ENCODE peak calls at places on chromosomes 12 and 14, in seven cellular contexts. D, R, O, A, C, M and K are unnamed samples. For H3K36me3, the result is how much of the 10 kb centered on the place peaks cover.

GRCh38 chr12:114904254-114905003 is 220.5 kb upstream of the TBX3 start:
- DNase-seq in D (peak), R (no peak), O (no peak), A (no peak), C (no peak), M (no peak), K (no peak)

GRCh38 chr14:61196792-61197191 is 84.3 kb downstream of the TMEM30B start:
- DNase-seq in D (no peak), R (no peak), O (no peak), A (no peak), C (peak), M (no peak), K (no peak)

GRCh38 chr14:68131907-68132306 is 312.3 kb downstream of the RAD51B start:
- DNase-seq in D (no peak), R (no peak), O (no peak), A (no peak), C (no peak), M (no peak), K (no peak)

GRCh38 chr12:17371491-17372290 is 718.3 kb downstream of the RERGL start:
- DNase-seq in D (no peak), R (no peak), O (no peak), A (no peak), C (no peak), M (no peak), K (no peak)

GRCh38 chr14:53004976-53005375 is 54.1 kb upstream of the FERMT2 start:
- DNase-seq in D (no peak), R (no peak), O (no peak), A (no peak), C (no peak), M (no peak), K (no peak)

GRCh38 chr14:29016050-29016900 is 249.7 kb downstream of the FOXG1 start:
- DNase-seq in D (no peak), R (peak), O (no peak), A (peak), C (peak), M (peak), K (peak)

GRCh38 chr12:57760347-57760982 is 5.6 kb downstream of the MARCHF9 start:
- DNase-seq in D (no peak), R (no peak), O (no peak), A (no peak), C (no peak), M (no peak), K (no peak)

GRCh38 chr12:95693689-95694088 is 96.9 kb downstream of the NTN4 start:
- DNase-seq in D (no peak), R (no peak), O (no peak), A (no peak), C (no peak), M (no peak), K (no peak)

GRCh38 chr12:54725233-54725843 is 77.2 kb upstream of the DCD start:
- DNase-seq in D (peak), R (no peak), O (no peak), A (no peak), C (peak), M (no peak), K (no peak)

GRCh38 chr14:35339761-35340406 is 47.7 kb downstream of the PSMA6 start:
- DNase-seq in D (no peak), R (no peak), O (no peak), A (no peak), C (no peak), M (no peak), K (no peak)

GRCh38 chr14:102923920-102924486 is 1.5 kb downstream of the AMN start:
- DNase-seq in D (no peak), R (no peak), O (no peak), A (no peak), C (no peak), M (no peak), K (no peak)

GRCh38 chr12:47156167-47156736 is 76.5 kb upstream of the AMIGO2 start:
- DNase-seq in D (no peak), R (no peak), O (no peak), A (no peak), C (no peak), M (no peak), K (no peak)

GRCh38 chr14:31263485-31264133 is 56.0 kb upstream of the HECTD1 start:
- DNase-seq in D (peak), R (no peak), O (no peak), A (no peak), C (peak), M (peak), K (peak)

GRCh38 chr12:90234455-90234854 is 525.8 kb upstream of the ATP2B1 start:
- DNase-seq in D (no peak), R (no peak), O (no peak), A (no peak), C (no peak), M (no peak), K (no peak)

GRCh38 chr12:87756721-87757120 is 272.5 kb downstream of the C12orf50 start:
- DNase-seq in D (no peak), R (no peak), O (no peak), A (no peak), C (no peak), M (no peak), K (no peak)

GRCh38 chr12:115354007-115354452 is 670.1 kb upstream of the TBX3 start:
- DNase-seq in D (peak), R (no peak), O (no peak), A (no peak), C (peak), M (no peak), K (no peak)

GRCh38 chr12:54005853-54006699 is 2.7 kb upstream of the HOXC8 start:
- DNase-seq in D (no peak), R (peak), O (no peak), A (peak), C (peak), M (peak), K (no peak)

GRCh38 chr12:43786899-43787693 is 19.0 kb downstream of the TWF1 start:
- DNase-seq in D (no peak), R (no peak), O (no peak), A (no peak), C (no peak), M (no peak), K (no peak)

GRCh38 chr12:68899251-68899771 is 33.7 kb downstream of the CPM start:
- DNase-seq in D (peak), R (no peak), O (no peak), A (no peak), C (peak), M (no peak), K (no peak)

GRCh38 chr14:100407376-100408102 is 84.4 kb downstream of the SLC25A47 start:
- DNase-seq in D (no peak), R (no peak), O (no peak), A (no peak), C (no peak), M (no peak), K (no peak)

GRCh38 chr12:52119398-52120254 is 40.1 kb downstream of the SMIM41 start:
- DNase-seq in D (peak), R (peak), O (no peak), A (peak), C (peak), M (peak), K (no peak)

GRCh38 chr12:43501705-43502104 is 50.3 kb downstream of the ADAMTS20 start:
- DNase-seq in D (peak), R (no peak), O (no peak), A (peak), C (peak), M (no peak), K (no peak)

GRCh38 chr12:56450241-56450640 is 1.0 kb upstream of the TIMELESS start:
- DNase-seq in D (no peak), R (no peak), O (no peak), A (peak), C (no peak), M (no peak), K (no peak)

GRCh38 chr12:132295101-132295526 is 34.3 kb downstream of the GALNT9 start:
- DNase-seq in D (no peak), R (no peak), O (no peak), A (no peak), C (no peak), M (no peak), K (no peak)

GRCh38 chr14:25178255-25178654 is 128.3 kb upstream of the STXBP6 start:
- DNase-seq in D (no peak), R (no peak), O (no peak), A (no peak), C (no peak), M (no peak), K (no peak)

GRCh38 chr14:99660006-99660566 is 15.2 kb downstream of the HHIPL1 start:
- DNase-seq in D (no peak), R (no peak), O (no peak), A (no peak), C (no peak), M (no peak), K (no peak)

GRCh38 chr12:76820888-76821482 is 57.1 kb downstream of the ZDHHC17 start:
- DNase-seq in D (peak), R (peak), O (no peak), A (peak), C (peak), M (peak), K (no peak)

GRCh38 chr12:123621619-123622530 is 11.6 kb downstream of the EIF2B1 start:
- DNase-seq in D (no peak), R (no peak), O (no peak), A (no peak), C (no peak), M (no peak), K (no peak)
- H3K36me3 ChIP-seq in D (under half), R (half or more), O (under half), A (half or more), C (half or more), M (under half), K (under half)

GRCh38 chr12:110222027-110222426 is 59.0 kb upstream of the ATP2A2 start:
- DNase-seq in D (no peak), R (no peak), O (no peak), A (no peak), C (no peak), M (no peak), K (no peak)

GRCh38 chr12:110227138-110227537 is 53.9 kb upstream of the ATP2A2 start:
- DNase-seq in D (no peak), R (no peak), O (no peak), A (no peak), C (no peak), M (no peak), K (no peak)

GRCh38 chr12:110222433-110222832 is 58.6 kb upstream of the ATP2A2 start:
- DNase-seq in D (no peak), R (no peak), O (no peak), A (no peak), C (no peak), M (no peak), K (no peak)

GRCh38 chr12:110223777-110224378 is 57.2 kb upstream of the ATP2A2 start:
- DNase-seq in D (no peak), R (no peak), O (no peak), A (no peak), C (no peak), M (no peak), K (no peak)

GRCh38 chr12:110224379-110225304 is 56.4 kb upstream of the ATP2A2 start:
- DNase-seq in D (no peak), R (no peak), O (no peak), A (peak), C (peak), M (no peak), K (no peak)
- TF ChIP-seq SIN3A in D (no peak), R (no peak), O (no peak), A (no peak), C (no peak), M (no peak), K (no peak)

GRCh38 chr14:20143911-20144310 is 5.3 kb downstream of the OR4N5 start:
- DNase-seq in D (no peak), R (no peak), O (no peak), A (no peak), C (peak), M (no peak), K (no peak)
- TF ChIP-seq CTCF in D (no peak), R (peak), O (no peak), A (peak), C (peak), M (no peak), K (peak)

DNA sequence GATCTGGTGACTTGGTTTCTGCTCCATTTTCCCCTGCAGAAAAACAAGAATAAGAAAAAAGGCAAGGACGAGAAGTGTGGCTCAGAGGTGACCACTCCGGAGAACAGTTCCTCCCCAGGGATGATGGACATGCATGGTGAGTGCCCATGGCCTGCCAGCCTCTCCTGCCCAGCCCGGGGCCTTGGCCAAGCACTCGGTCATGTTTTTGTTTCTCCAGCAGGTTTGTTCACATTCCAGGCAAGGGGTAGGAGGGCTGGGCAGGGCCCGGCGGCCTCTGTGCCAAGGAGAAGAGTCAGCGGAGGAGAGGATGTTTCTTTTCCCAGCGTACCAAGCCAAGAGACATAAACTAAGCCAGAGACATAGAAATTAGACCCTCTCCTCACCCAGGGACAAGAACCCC is 13.6 kb downstream of the BCL7A start:
- DNase-seq in D (no peak), R (no peak), O (no peak), A (no peak), C (no peak), M (no peak), K (no peak)
- H3K36me3 ChIP-seq in D (under half), R (under half), O (under half), A (under half), C (under half), M (under half), K (under half)

DNA sequence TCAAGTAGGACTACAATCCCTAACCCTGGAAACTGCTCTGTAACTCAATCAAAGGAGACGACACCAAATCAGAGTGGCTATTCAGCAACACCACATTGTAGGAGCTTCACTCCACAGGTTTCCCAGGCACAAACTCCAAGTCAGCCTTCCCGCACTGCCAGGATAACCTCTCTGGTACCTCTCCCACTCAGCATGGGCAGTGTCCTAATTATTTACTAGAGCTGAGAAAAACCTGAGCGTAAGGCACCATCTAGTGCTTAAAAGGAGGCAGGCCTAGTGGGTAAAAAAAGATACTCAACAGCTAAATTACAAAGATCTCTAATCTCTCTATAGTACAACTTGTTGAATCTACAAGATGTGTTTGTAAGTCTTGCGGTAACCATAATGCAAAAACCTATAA is 36.1 kb downstream of the PARP11 start:
- DNase-seq in D (no peak), R (no peak), O (no peak), A (no peak), C (no peak), M (no peak), K (no peak)
- TF ChIP-seq SIN3A in D (no peak), R (no peak), O (no peak), A (no peak), C (no peak), M (no peak), K (no peak)

GRCh38 chr12:11227373-11227772 is 40.6 kb upstream of the TAS2R42 start:
- DNase-seq in D (no peak), R (no peak), O (no peak), A (no peak), C (no peak), M (no peak), K (no peak)

DNA sequence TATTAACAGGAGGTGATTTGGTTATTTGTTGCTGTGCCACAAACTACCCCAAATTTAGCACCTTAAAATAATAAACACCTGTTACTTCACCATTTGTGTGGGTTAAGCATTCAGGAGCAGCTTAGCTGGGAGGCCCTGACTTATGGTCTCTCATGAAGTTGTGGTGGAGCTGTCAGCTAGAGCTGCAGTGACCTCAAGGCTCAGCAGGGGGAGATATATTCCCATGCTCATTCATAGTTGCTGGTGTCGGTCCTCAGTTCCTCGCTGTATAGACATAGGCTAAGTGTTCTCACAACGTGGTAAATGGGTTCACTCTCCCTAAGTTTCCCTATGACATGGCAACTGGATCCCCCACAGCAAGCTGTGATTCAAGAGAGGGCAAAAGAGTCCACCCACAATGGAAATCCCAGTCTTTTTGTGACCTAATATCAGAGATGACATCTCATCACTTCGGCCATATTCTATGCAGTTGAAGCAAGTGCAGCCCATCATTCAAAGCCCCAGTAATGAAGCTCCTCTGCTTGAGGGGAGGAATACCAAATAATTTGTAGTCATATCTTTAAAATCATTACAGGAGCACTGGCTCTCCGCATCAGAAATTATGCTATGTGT is 41.1 kb downstream of the PRB3 start:
- DNase-seq in D (peak), R (peak), O (peak), A (peak), C (peak), M (peak), K (peak)
- TF ChIP-seq CTCF in D (peak), R (peak), O (peak), A (peak), C (peak), M (peak), K (peak)

GRCh38 chr12:71760471-71760870 is 5.8 kb downstream of the RAB21 start:
- DNase-seq in D (no peak), R (no peak), O (no peak), A (no peak), C (no peak), M (no peak), K (no peak)
- H3K36me3 ChIP-seq in D (under half), R (under half), O (under half), A (under half), C (under half), M (under half), K (under half)

DNA sequence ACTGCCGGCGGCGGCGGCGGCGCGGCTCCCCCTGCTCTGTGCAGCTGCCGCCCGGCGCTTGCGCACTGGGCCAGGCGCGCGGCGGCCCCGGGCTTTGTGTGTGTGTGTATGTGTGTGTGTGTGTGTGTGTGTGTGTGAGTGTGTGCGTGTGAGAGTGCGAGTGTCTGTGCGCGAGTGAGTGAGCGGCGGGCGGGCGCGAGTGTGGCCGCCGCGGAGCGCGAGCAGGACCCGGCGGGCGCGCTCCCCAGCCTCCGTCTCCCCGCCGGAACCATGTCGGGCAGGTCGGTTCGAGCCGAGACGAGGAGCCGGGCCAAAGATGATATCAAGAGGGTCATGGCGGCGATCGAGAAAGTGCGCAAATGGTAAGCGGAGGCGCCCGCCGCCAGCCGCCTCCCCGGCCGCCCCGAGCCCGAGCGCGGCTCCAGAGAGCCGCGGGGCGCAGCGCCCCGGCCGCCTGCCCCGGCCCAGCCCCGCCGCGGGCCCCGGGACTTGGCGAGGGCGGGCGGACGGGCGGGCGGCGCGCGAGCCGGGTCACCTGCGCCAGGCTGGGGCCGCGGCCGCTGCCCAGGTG is at the start of gene BCL7A:
- DNase-seq in D (peak), R (peak), O (no peak), A (peak), C (peak), M (no peak), K (no peak)
- TF ChIP-seq SIN3A in D (peak), R (no peak), O (no peak), A (peak), C (no peak), M (no peak), K (peak)

DNA sequence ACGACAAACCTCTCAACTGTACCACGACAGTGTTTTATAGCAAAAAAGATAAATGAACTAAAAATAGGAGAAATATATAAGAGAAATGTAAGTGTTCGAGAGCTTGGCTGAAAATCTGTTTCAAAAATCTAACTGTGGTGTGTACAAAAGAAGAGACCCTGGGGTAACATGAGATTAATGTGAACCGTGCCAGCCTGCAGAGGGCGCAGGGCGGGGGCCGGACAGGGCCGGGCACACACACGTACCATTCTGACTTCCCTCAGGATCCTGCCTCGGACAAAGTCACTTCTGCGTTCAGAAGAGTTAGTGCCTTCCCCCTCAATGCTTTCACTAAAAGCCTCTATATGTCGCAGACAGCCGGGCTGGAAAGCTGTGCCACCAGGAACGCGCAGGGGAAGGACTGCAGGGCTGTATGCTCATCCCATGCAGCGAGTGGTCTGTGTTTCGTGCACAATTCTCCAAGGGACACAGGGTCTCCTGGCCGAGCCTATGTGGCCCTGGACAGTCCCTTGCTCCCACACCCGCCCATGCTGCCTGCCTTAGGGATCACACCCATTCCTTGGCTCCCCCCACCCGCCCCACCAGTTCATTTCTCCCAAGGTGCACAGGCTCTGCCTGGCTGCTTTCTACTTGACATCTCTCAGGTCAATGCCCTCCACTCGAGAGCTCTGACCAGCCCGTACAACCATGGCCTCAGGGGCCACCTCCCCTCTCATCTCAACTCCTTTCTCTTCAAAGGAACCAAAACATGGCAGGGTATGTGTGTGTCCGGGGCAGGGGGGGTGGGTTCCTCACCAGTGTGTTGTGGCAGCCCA is 8.5 kb downstream of the CDCA4 start:
- DNase-seq in D (no peak), R (no peak), O (no peak), A (peak), C (no peak), M (no peak), K (no peak)
- TF ChIP-seq CTCF in D (peak), R (no peak), O (peak), A (peak), C (no peak), M (peak), K (peak)